ENCODE peak calls at places on chromosomes 12 and 14, in five cellular contexts. D is astrocyte, Q is K562, U is cardiac muscle cell, Y is coronary artery. I is an unnamed sample.

GRCh38 chr12:39483597-39483996 is 40.7 kb upstream of the KIF21A start:
- DNase-seq in Q (no peak), D (no peak), U (no peak), Y (no peak), I (no peak)

GRCh38 chr12:50246159-50246865 is 37.0 kb downstream of the LIMA1 start:
- DNase-seq in Y (no peak), Q (no peak), D (no peak), U (no peak), I (no peak)

GRCh38 chr14:38127784-38128183 is 79.9 kb upstream of the SSTR1 start:
- DNase-seq in Y (no peak), D (no peak), Q (no peak), U (peak; percentile 13), I (no peak)

GRCh38 chr12:873954-874353 is 75.5 kb downstream of the RAD52 start:
- DNase-seq in Y (no peak), U (no peak), D (no peak), Q (no peak), I (no peak)

GRCh38 chr14:101895256-101895655 is 69.1 kb upstream of the DYNC1H1 start:
- DNase-seq in U (no peak), Q (no peak), D (no peak), Y (no peak), I (no peak)

GRCh38 chr12:79935624-79936040 is 735 bp upstream of the PPP1R12A start:
- DNase-seq in Q (no peak), U (no peak), Y (no peak), D (peak; percentile 41), I (no peak)

GRCh38 chr14:78245238-78245637 is 75.1 kb downstream of the NRXN3 start:
- DNase-seq in U (no peak), D (no peak), Y (no peak), Q (no peak), I (peak; percentile 29)

GRCh38 chr12:31872831-31873604 is 86.2 kb upstream of the RESF1 start:
- DNase-seq in D (no peak), Q (no peak), Y (no peak), U (no peak), I (no peak)

GRCh38 chr14:104558231-104559042 is 21.1 kb upstream of the C14orf180 start:
- DNase-seq in Y (no peak), U (no peak), Q (no peak), D (no peak), I (peak; percentile 43)

DNA sequence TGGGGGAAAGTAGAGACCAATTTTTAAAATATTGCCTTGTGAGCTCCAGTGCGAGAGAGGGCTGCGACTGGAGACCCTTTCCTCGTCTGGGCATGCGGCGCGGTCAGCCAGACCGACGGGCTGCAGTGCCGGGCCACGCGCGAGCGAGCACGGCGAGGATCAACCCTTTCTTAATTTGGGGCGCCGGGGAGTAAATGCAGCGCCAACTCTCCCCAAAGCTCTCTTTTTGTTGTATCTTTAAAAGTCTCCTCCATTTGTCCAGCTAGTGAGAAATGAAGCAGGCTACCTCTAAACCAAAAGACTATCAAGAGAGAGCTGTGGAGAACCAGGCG is 1.5 kb downstream of the SIX1 start:
- DNase-seq in Y (no peak), Q (no peak), U (no peak), D (no peak), I (peak; percentile 70)
- H3K27ac ChIP-seq in Y (no peak overlapping the region), Q (no peak overlapping the region), U (no peak overlapping the region), D (peak overlapping the region; percentile 50), I (no peak overlapping the region)

GRCh38 chr12:81758421-81759214 is 532 bp downstream of the PPFIA2 start:
- DNase-seq in U (peak; percentile 51), D (peak; percentile 20), Y (no peak), Q (no peak), I (peak; percentile 86)

GRCh38 chr12:81759215-81759991 is at the start of gene PPFIA2:
- DNase-seq in Y (peak; percentile 77), Q (no peak), U (peak; percentile 63), D (peak; percentile 59), I (peak; percentile 72)

DNA sequence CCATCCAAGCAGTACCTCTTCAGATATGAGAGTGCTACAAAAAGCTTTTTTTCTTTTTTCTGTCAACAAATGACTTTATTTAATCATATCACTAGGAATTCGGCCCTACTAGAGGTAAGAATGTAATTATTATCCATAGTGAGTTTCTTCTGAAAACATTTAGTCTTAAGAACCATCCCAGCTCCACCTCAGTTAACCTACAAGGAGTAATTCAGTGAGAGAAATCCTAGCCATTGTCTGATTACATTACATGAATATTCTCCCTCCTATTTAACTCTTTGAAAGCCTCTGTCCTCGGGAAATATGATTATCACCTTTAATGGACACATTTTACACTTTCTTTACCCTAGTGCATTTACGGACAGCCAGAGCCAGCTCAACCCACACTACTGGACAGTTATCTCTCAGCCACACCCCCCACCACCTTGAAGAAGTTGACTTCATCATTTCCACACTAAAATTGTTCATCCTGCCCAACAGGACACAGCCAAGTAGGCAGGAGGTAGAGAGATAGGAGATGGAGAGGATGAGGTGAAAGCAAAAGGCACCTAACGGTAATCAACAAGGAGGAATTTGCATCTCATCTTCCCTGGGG is 1.3 kb downstream of the PPFIA2 start:
- DNase-seq in Q (no peak), Y (no peak), D (no peak), U (no peak), I (no peak)
- H3K4me3 ChIP-seq in Q (no peak overlapping the region), Y (peak overlapping the region; percentile 68), D (peak overlapping the region; percentile 77), U (peak overlapping the region; percentile 49), I (no peak overlapping the region)

GRCh38 chr12:118315821-118316220 is 56.9 kb downstream of the TAOK3 start:
- DNase-seq in Y (no peak), U (no peak), D (no peak), Q (no peak), I (no peak)

GRCh38 chr12:118310320-118310719 is 62.4 kb downstream of the TAOK3 start:
- DNase-seq in U (no peak), D (no peak), Y (no peak), Q (no peak), I (no peak)

GRCh38 chr12:118317729-118318128 is 55.0 kb downstream of the TAOK3 start:
- DNase-seq in Q (no peak), U (no peak), Y (no peak), D (no peak), I (no peak)

GRCh38 chr12:118311666-118312065 is 61.0 kb downstream of the TAOK3 start:
- DNase-seq in Y (no peak), D (no peak), Q (no peak), U (no peak), I (no peak)

GRCh38 chr12:118312578-118312977 is 60.1 kb downstream of the TAOK3 start:
- DNase-seq in Y (no peak), Q (no peak), D (peak; percentile 20), U (no peak), I (no peak)
- H3K27ac ChIP-seq in Y (no peak overlapping the region), Q (no peak overlapping the region), D (no peak overlapping the region), U (no peak overlapping the region), I (no peak overlapping the region)

GRCh38 chr14:75170797-75171196 is 5.6 kb downstream of the TMED10 start:
- DNase-seq in D (no peak), Q (no peak), U (peak; percentile 68), Y (no peak), I (no peak)
- H3K4me3 ChIP-seq in D (no peak overlapping the region), Q (no peak overlapping the region), U (no peak overlapping the region), Y (no peak overlapping the region), I (no peak overlapping the region)

GRCh38 chr12:42481368-42481767 is 108.2 kb downstream of the PRICKLE1 start:
- DNase-seq in Y (no peak), U (no peak), Q (no peak), D (no peak), I (no peak)
- H3K27ac ChIP-seq in Y (no peak overlapping the region), U (peak overlapping the region; percentile 95), Q (no peak overlapping the region), D (peak overlapping the region; percentile 75), I (peak overlapping the region; percentile 94)

GRCh38 chr12:54390176-54390667 is 5.7 kb upstream of the ZNF385A start:
- DNase-seq in D (no peak), Y (no peak), U (no peak), Q (peak; percentile 73), I (no peak)
- H3K4me3 ChIP-seq in D (no peak overlapping the region), Y (no peak overlapping the region), U (peak overlapping the region; percentile 60), Q (peak overlapping the region; percentile 57), I (no peak overlapping the region)

DNA sequence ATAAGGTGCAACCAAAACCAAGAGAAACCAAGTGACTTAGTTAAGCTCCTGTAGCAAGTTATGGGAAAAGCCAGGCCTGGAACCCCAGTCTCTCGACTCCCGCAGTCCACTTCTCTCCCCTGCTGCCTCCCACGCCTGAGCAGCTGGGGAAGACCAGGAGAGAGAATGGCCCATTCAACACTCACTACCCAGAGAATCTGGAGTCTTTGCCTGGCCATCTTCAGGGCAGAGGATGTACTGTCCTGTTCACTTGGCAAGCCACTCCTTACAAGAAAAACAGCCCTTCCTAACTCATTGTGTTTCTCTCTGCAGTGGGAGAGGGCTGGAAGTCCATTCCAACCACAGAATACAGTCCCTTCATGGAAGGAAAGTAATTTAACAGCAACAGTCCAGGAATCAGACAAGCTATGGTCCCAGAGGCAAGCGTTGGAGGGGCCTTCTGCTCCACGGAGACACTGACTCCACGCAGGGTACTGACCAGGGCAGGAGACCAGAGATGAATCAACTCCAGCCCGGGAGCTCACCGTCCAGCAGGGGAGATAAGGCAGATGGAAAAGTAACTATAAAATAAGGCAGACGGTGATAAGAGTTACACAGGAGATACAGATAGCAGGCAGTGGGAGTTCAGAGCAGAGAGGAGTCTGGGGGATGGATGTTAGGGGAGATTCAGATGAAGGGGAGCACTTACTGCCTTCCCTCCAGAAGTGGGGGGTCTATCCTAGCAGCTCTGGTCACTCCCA is 1.6 kb downstream of the PITPNM2 start:
- DNase-seq in D (no peak), Y (no peak), Q (peak; percentile 81), U (peak; percentile 36), I (no peak)
- H3K27ac ChIP-seq in D (no peak overlapping the region), Y (peak overlapping the region; percentile 86), Q (no peak overlapping the region), U (no peak overlapping the region), I (peak overlapping the region; percentile 79)